ENCODE peak calls at places on chromosome 16, in six cellular contexts. T is cardiac fibroblast, J is mesothelial cell of epicardium, V is tibial artery, M is esophagus muscularis mucosa, Y is suprapubic skin. G is an unnamed sample.

GRCh38 chr16:73464834-73465233 is 416.9 kb upstream of the ZFHX3 start:
- DNase-seq in T (no peak), J (no peak), V (no peak), M (no peak), Y (no peak), G (peak; percentile 48)

GRCh38 chr16:52677487-52677886 is 130.5 kb upstream of the TOX3 start:
- DNase-seq in T (no peak), J (no peak), V (no peak), M (no peak), Y (no peak), G (no peak)

GRCh38 chr16:75114946-75115825 is 1.4 kb downstream of the LDHD start:
- DNase-seq in T (no peak), J (no peak), V (no peak), M (no peak), Y (no peak), G (no peak)

GRCh38 chr16:27718767-27719445 is 169.0 kb downstream of the KATNIP start:
- DNase-seq in T (no peak), J (no peak), V (no peak), M (no peak), Y (no peak), G (no peak)

GRCh38 chr16:10122546-10122945 is 59.7 kb downstream of the GRIN2A start:
- DNase-seq in T (no peak), J (no peak), V (no peak), M (no peak), Y (no peak), G (no peak)

GRCh38 chr16:11627822-11628457 is 40.3 kb upstream of the SNN start:
- DNase-seq in T (peak; percentile 59), J (no peak), V (no peak), M (no peak), Y (no peak), G (no peak)

GRCh38 chr16:58269526-58269925 is 25.3 kb downstream of the PRSS54 start:
- DNase-seq in T (no peak), J (no peak), V (no peak), M (no peak), Y (no peak), G (no peak)

GRCh38 chr16:25372716-25373115 is 115.1 kb upstream of the ZKSCAN2 start:
- DNase-seq in T (no peak), J (no peak), V (no peak), M (no peak), Y (no peak), G (no peak)

GRCh38 chr16:9364721-9365693 is 273.6 kb downstream of the HAPSTR1 start:
- DNase-seq in T (no peak), J (no peak), V (peak; percentile 94), M (peak; percentile 93), Y (peak; percentile 84), G (peak; percentile 27)

GRCh38 chr16:12672986-12673385 is 130.7 kb downstream of the CPPED1 start:
- DNase-seq in T (no peak), J (no peak), V (no peak), M (no peak), Y (no peak), G (no peak)

GRCh38 chr16:69105501-69106361 is at the start of gene HAS3:
- DNase-seq in T (peak; percentile 74), J (peak; percentile 43), V (no peak), M (no peak), Y (no peak), G (no peak)

GRCh38 chr16:82105107-82105506 is 64.9 kb downstream of the MPHOSPH6 start:
- DNase-seq in T (no peak), J (no peak), V (no peak), M (peak; percentile 62), Y (no peak), G (no peak)

GRCh38 chr16:82628741-82629140 is 2.0 kb downstream of the CDH13 start:
- DNase-seq in T (no peak), J (no peak), V (no peak), M (no peak), Y (no peak), G (no peak)

GRCh38 chr16:67959520-67959919 is 8.9 kb downstream of the SLC12A4 start:
- DNase-seq in T (peak; percentile 76), J (no peak), V (peak; percentile 70), M (no peak), Y (no peak), G (no peak)

GRCh38 chr16:72860726-72861562 is 187.0 kb downstream of the ZFHX3 start:
- DNase-seq in T (no peak), J (no peak), V (no peak), M (no peak), Y (no peak), G (no peak)

GRCh38 chr16:85615852-85616607 is 2.9 kb downstream of the GSE1 start:
- DNase-seq in T (peak; percentile 84), J (peak; percentile 59), V (peak; percentile 81), M (peak; percentile 94), Y (no peak), G (peak; percentile 92)

GRCh38 chr16:84340305-84341040 is 27.9 kb upstream of the ATP2C2 start:
- DNase-seq in T (no peak), J (no peak), V (no peak), M (no peak), Y (no peak), G (no peak)

GRCh38 chr16:23373436-23374219 is 71.5 kb downstream of the SCNN1B start:
- DNase-seq in T (no peak), J (no peak), V (no peak), M (no peak), Y (no peak), G (no peak)

GRCh38 chr16:27424772-27425498 is 23.0 kb downstream of the IL21R start:
- DNase-seq in T (no peak), J (no peak), V (no peak), M (peak; percentile 47), Y (peak; percentile 50), G (peak; percentile 60)

GRCh38 chr16:81573533-81573932 is 128.9 kb downstream of the CMIP start:
- DNase-seq in T (no peak), J (no peak), V (no peak), M (no peak), Y (no peak), G (no peak)

GRCh38 chr16:24257965-24258364 is 1.8 kb downstream of the CACNG3 start:
- DNase-seq in T (no peak), J (no peak), V (no peak), M (peak; percentile 70), Y (no peak), G (no peak)

GRCh38 chr16:86079185-86079885 is 180.4 kb downstream of the IRF8 start:
- DNase-seq in T (no peak), J (no peak), V (peak; percentile 13), M (no peak), Y (peak; percentile 67), G (no peak)

GRCh38 chr16:78985736-78986605 is 614.6 kb downstream of the MAF start:
- DNase-seq in T (no peak), J (no peak), V (no peak), M (no peak), Y (no peak), G (no peak)

GRCh38 chr16:10356870-10357842 is 28.7 kb upstream of the ATF7IP2 start:
- DNase-seq in T (no peak), J (no peak), V (no peak), M (no peak), Y (no peak), G (no peak)

GRCh38 chr16:22190169-22191088 is 15.6 kb upstream of the EEF2K start:
- DNase-seq in T (peak; percentile 100), J (peak; percentile 99), V (peak; percentile 100), M (peak; percentile 100), Y (peak; percentile 100), G (peak; percentile 100)

GRCh38 chr16:2739555-2740435 is 12.6 kb upstream of the SRRM2 start:
- DNase-seq in T (no peak), J (no peak), V (no peak), M (no peak), Y (no peak), G (no peak)
- TF ChIP-seq CTCF in T (no peak), J (no peak), V (no peak), M (no peak), Y (no peak), G (no peak)

GRCh38 chr16:88404769-88405168 is 22.0 kb downstream of the ZNF469 start:
- DNase-seq in T (no peak), J (no peak), V (no peak), M (no peak), Y (no peak), G (no peak)

GRCh38 chr16:88401604-88402246 is 19.0 kb downstream of the ZNF469 start:
- DNase-seq in T (no peak), J (no peak), V (no peak), M (no peak), Y (no peak), G (no peak)

GRCh38 chr16:88403794-88404581 is 21.2 kb downstream of the ZNF469 start:
- DNase-seq in T (no peak), J (no peak), V (no peak), M (no peak), Y (no peak), G (no peak)

GRCh38 chr16:88400186-88400585 is 17.4 kb downstream of the ZNF469 start:
- DNase-seq in T (no peak), J (no peak), V (no peak), M (no peak), Y (no peak), G (no peak)

GRCh38 chr16:88402551-88402950 is 19.8 kb downstream of the ZNF469 start:
- DNase-seq in T (no peak), J (no peak), V (no peak), M (no peak), Y (no peak), G (no peak)
- TF ChIP-seq CTCF in T (no peak), J (no peak), V (no peak), M (no peak), Y (no peak), G (no peak)

DNA sequence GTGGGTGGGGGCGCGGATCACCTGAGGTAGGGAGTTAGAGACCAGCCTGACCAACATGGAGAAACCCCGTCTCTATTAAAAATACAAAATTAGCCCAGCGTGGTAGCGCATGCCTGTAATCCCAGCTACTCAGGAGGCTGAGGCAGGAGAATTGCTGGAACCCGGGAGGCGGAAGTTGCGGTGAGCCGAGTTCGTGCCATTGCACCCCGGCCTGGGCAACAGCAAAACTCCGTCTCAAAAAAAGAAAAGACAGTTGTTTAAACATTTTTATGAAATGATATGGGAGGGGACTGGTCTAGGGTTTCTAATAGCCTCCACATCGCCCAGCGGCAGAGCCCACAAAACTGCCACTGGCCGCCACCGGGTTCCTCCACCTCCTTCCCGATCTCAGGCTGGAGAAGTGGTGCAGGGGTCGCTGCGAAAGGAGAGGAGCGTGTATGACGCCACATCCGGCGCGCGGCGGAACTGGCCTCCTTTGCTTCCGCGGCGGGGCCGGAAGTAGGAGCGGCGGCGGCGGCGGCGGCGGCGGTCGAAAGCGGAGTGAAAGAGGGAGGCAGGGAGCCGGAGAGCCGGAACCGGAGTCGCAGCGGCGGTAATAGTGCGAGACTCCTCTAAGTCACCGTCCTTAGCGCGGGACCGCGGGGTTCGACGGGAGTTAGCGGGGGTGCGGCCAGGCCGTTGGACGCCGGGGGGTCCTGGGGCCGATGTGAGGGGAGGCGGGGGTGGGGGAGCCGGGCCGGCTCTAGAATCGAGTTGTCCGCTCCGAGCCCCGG is at the start of gene PPP4C:
- DNase-seq in T (peak; percentile 91), J (peak; percentile 84), V (peak; percentile 89), M (peak; percentile 98), Y (peak; percentile 96), G (peak; percentile 96)
- TF ChIP-seq CTCF in T (no peak), J (no peak), V (no peak), M (peak; percentile 8), Y (no peak), G (no peak)

DNA sequence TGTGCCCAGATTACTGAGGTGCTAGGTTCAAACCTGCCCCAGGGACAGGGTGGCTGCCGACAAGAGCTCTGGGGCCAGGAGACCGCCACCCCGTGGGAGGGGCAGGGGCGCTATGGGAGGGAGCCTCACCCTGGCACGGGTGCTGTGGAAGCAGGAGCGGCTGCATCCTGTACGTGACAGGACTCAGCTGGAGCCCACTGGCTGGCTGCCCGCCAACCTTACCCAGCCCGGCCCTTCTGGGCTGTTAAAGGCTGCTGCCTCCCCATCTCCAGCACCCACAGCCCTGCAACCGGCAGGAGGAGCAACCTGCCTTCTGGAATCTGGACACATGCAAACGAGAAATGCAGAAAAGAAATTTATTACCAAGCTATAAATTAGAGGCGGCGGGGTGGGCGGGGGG is 11.2 kb downstream of the PAM16 start:
- DNase-seq in T (peak; percentile 83), J (no peak), V (no peak), M (no peak), Y (no peak), G (peak; percentile 90)
- TF ChIP-seq CTCF in T (peak; percentile 10), J (no peak), V (no peak), M (no peak), Y (no peak), G (peak; percentile 27)